ENCODE peak calls at places on chromosomes 13 and 19, in six cellular contexts. L, G, R, C, Y and I are unnamed samples.

GRCh38 chr19:4760285-4760650 is 31.3 kb upstream of the FEM1A start:
- DNase-seq in L (no peak), Y (no peak), R (no peak), C (no peak), G (no peak), I (no peak)

GRCh38 chr13:80334582-80335260 is 6.2 kb downstream of the SPRY2 start:
- DNase-seq in G (no peak), C (no peak), L (no peak), R (peak; percentile 24), Y (no peak), I (no peak)

GRCh38 chr13:110519046-110519445 is 42.5 kb downstream of the RAB20 start:
- DNase-seq in R (no peak), Y (no peak), G (no peak), L (no peak), C (no peak), I (no peak)

GRCh38 chr13:113448885-113449692 is 4.2 kb downstream of the ADPRHL1 start:
- DNase-seq in G (peak; percentile 44), R (no peak), L (peak; percentile 69), C (peak; percentile 91), Y (peak; percentile 4), I (peak; percentile 95)

GRCh38 chr13:30191491-30192100 is 115.8 kb downstream of the KATNAL1 start:
- DNase-seq in L (no peak), C (no peak), R (no peak), Y (no peak), G (no peak), I (peak; percentile 19)

GRCh38 chr19:15252398-15253018 is 20.3 kb upstream of the EPHX3 start:
- DNase-seq in G (no peak), C (no peak), L (no peak), Y (no peak), R (peak; percentile 22), I (peak; percentile 15)

GRCh38 chr13:46321494-46322225 is 65.4 kb downstream of the RUBCNL start:
- DNase-seq in L (peak; percentile 46), R (peak; percentile 63), Y (peak; percentile 24), G (peak; percentile 26), C (peak; percentile 18), I (peak; percentile 88)

GRCh38 chr19:45424191-45425058 is 708 bp upstream of the ERCC1 start:
- DNase-seq in G (peak; percentile 96), Y (no peak), L (peak; percentile 69), R (peak; percentile 95), C (peak; percentile 86), I (peak; percentile 82)

GRCh38 chr19:31119951-31120690 is 229.1 kb downstream of the TSHZ3 start:
- DNase-seq in C (no peak), G (no peak), Y (no peak), L (no peak), R (no peak), I (no peak)

GRCh38 chr13:26707122-26708006 is 53.2 kb downstream of the GPR12 start:
- DNase-seq in G (peak; percentile 14), L (peak; percentile 15), C (peak; percentile 50), Y (no peak), R (peak; percentile 41), I (peak; percentile 80)

GRCh38 chr13:88068316-88068715 is 397.1 kb downstream of the SLITRK5 start:
- DNase-seq in L (no peak), G (no peak), R (no peak), Y (no peak), C (no peak), I (no peak)

GRCh38 chr13:40452741-40453665 is 213.4 kb downstream of the FOXO1 start:
- DNase-seq in L (no peak), G (no peak), C (peak; percentile 63), R (no peak), Y (no peak), I (peak; percentile 17)

GRCh38 chr19:13995017-13995728 is 10.9 kb downstream of the RFX1 start:
- DNase-seq in R (no peak), C (no peak), G (no peak), L (no peak), Y (no peak), I (no peak)

GRCh38 chr19:35171730-35172129 is 17.2 kb downstream of the FXYD5 start:
- DNase-seq in G (no peak), C (no peak), Y (no peak), L (no peak), R (no peak), I (no peak)

GRCh38 chr19:55519461-55520311 is 17.2 kb downstream of the SBK2 start:
- DNase-seq in C (peak; percentile 11), L (no peak), Y (no peak), G (peak; percentile 85), R (no peak), I (no peak)

GRCh38 chr19:41321600-41322270 is 11.8 kb downstream of the CCDC97 start:
- DNase-seq in C (peak; percentile 82), R (peak; percentile 76), L (peak; percentile 65), Y (no peak), G (peak; percentile 95), I (peak; percentile 53)

GRCh38 chr19:36488816-36489138 is 584 bp downstream of the ZNF566 start:
- DNase-seq in C (peak; percentile 39), G (peak; percentile 64), R (no peak), L (peak; percentile 43), Y (no peak), I (peak; percentile 56)

GRCh38 chr13:39684531-39685137 is 29.2 kb downstream of the COG6 start:
- DNase-seq in L (no peak), Y (no peak), G (peak; percentile 3), R (peak; percentile 54), C (peak; percentile 31), I (peak; percentile 55)

DNA sequence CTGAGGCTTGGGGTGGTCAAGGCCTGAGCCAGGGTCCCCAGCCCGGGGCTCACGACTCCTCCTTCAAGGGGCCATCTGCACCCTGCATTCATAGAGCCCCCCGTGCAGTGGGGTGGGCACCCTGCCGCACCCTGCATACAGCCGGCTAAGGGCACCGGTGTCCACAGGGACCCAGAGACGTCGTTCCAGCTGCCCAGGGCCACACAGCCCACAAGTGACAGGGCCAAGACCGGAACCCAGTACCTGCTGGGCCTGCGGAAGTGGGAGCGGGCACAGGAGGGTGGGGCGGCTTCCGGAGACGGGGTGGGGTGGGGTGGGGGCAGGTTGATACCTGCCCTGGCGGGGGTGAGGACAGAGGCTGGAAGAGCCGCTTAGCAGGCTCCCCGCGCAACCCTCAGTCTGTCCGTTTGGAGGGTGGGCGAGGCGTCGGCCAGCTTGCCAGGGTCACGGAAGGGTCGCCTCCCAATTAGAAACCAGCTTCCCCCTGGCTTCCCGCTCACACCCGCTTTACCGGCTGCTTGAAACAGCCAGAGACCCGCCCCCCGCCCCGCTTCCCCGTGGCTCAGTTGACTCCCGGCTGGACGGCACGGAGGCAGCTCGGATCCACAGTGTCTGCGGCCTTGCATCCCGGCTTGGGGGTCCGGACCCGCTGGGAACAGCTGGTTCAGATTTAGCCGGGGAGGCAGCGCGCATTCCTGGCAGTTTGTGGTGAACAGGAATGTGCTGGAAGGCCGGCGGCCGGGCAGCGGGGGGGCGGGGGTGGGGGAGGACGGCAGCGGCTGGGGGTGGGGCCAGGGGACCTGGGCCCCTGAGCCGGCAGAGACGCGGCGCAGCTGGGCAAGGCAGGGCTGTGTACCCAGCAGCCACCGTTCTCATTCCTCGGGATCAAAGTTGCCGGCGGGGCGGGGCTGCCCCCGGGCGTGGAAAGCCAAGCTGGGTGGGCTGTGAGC is 1.8 kb downstream of the CNN2 start:
- DNase-seq in Y (no peak), R (peak; percentile 47), C (peak; percentile 83), L (peak; percentile 81), G (peak; percentile 43), I (peak; percentile 76)
- TF ChIP-seq MAX in Y (no peak), R (no peak), C (peak; percentile 31), L (no peak), G (no peak), I (no peak)

GRCh38 chr13:28822161-28822560 is 2.0 kb downstream of the MTUS2 start:
- DNase-seq in Y (no peak), L (no peak), C (no peak), G (no peak), R (no peak), I (no peak)

GRCh38 chr13:28819748-28820098 is 416 bp upstream of the MTUS2 start:
- DNase-seq in L (peak; percentile 75), C (peak; percentile 9), G (peak; percentile 15), Y (no peak), R (peak; percentile 40), I (peak; percentile 57)

GRCh38 chr13:28817204-28817603 is 2.9 kb upstream of the MTUS2 start:
- DNase-seq in Y (no peak), G (peak; percentile 4), C (peak; percentile 39), L (peak; percentile 11), R (no peak), I (no peak)

GRCh38 chr13:28820099-28821051 is at the start of gene MTUS2:
- DNase-seq in R (peak; percentile 3), G (no peak), Y (no peak), C (no peak), L (peak; percentile 69), I (no peak)

GRCh38 chr13:28819046-28819747 is 942 bp upstream of the MTUS2 start:
- DNase-seq in L (peak; percentile 8), G (peak; percentile 10), Y (no peak), R (peak; percentile 14), C (no peak), I (peak; percentile 39)
- TF ChIP-seq CTCF in L (no peak), G (no peak), Y (no peak), R (no peak), C (no peak), I (no peak)

DNA sequence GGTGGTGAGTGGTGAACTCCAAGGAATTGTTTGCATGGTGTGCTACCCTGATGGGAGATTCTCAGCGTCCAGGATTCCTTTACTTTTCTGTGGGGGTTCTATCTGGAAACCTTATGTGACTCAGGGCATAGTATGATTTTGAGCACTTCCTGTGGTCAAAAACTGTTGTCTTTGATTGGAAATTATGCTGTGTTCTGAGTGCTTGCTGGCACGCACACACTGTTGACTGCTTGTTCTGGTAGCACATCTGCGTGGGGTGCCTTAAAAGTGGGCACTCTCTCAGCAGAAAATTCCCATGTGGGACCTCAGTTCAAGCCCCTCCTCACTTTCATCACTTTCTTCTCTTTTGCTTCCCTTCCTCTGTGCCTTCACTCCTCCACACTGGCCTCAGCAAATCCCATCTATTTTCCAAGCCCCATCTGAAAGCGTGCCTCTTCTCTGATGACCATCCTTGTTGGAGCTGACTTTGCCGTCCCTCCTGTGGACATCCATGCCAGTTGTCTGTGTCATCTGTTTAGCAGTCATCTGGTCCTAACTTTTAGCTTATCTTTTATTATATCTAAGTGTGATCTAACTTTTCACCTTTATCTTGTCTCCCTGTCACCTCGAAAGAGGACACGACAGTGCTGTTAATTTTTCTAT is 56.4 kb upstream of the NPAS1 start:
- DNase-seq in C (no peak), R (peak; percentile 46), Y (no peak), G (no peak), L (no peak), I (no peak)
- TF ChIP-seq MYC in C (no peak), R (no peak), Y (no peak), G (no peak), L (no peak), I (no peak)

DNA sequence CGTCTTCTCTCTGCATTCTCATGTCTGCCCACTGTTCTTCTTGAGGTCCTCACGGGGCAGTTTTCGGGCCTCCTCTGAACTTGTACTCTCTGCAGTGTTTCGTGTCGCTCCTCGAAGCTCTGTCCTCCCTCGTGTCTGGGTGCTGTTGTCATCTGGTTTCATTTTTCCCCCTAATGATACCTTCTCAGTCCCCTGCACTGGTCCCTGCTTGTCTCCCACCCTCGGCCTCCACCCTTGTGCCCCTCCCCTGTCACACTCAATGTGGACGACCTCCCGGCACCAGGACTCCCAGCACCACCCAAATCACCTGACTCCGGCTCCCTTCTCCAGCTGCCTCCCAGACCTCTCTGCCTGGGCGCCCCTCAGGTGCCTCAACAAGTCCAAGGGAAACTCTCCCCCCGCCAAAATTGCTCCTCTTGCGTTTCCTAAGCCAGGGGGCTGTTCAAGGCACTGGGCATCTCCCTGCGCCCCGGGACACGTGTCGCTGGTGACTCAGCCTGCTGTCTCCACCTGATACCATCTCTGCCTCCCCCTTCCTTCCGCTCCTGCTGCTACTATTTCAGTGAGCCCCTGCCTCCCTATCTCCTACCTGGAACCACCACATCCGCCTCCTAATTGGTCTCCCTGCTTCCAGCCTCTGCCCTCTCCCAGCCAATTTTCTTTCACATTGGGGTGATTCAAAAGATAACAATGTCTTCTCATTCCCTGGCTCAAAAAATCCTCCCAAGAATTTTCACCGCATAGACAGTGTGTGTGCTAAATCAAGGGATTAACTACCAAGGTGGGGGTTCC is 49.5 kb downstream of the RFX2 start:
- DNase-seq in Y (no peak), L (peak; percentile 92), C (no peak), G (no peak), R (peak; percentile 61), I (peak; percentile 75)
- TF ChIP-seq MAX in Y (no peak), L (peak; percentile 95), C (no peak), G (no peak), R (peak; percentile 68), I (peak; percentile 96)